ENCODE peak calls at places on chromosomes 1 and 21, in seven cellular contexts. I is heart left ventricle; B is M059J; E is activated CD4-positive, CD25-positive, alpha-beta regulatory T cell; R is GM20000; K is posterior cingulate gyrus; T is IMR-90. M is an unnamed sample.

GRCh38 chr1:13535227-13535626 is 21.4 kb upstream of the LRRC38 start:
- DNase-seq in E (no peak), I (peak), T (no peak), R (no peak), K (peak), B (no peak), M (no peak)

GRCh38 chr1:39395357-39395831 is 96.0 kb upstream of the BMP8A start:
- DNase-seq in E (no peak), B (peak), K (no peak), R (no peak), I (no peak), T (peak), M (no peak)

GRCh38 chr1:155934097-155934932 is at the start of gene KHDC4:
- DNase-seq in E (peak), B (peak), T (peak), R (peak), I (peak), K (peak), M (peak)

GRCh38 chr1:230495891-230496385 is 69.8 kb upstream of the PGBD5 start:
- DNase-seq in B (peak), T (no peak), R (no peak), I (no peak), E (no peak), K (peak), M (no peak)

GRCh38 chr21:37642493-37642892 is 273.8 kb downstream of the KCNJ6 start:
- DNase-seq in B (peak), R (peak), T (no peak), K (no peak), I (no peak), E (no peak), M (no peak)

GRCh38 chr1:205537386-205538018 is 33.0 kb downstream of the CDK18 start:
- DNase-seq in I (no peak), E (no peak), K (no peak), R (no peak), B (peak), T (no peak), M (no peak)

GRCh38 chr1:206704239-206704638 is 19.5 kb downstream of the MAPKAPK2 start:
- DNase-seq in K (no peak), E (no peak), T (no peak), R (no peak), I (no peak), B (no peak), M (no peak)

GRCh38 chr1:88774151-88774556 is 90.1 kb downstream of the PKN2 start:
- DNase-seq in B (peak), T (no peak), E (no peak), I (no peak), K (no peak), R (no peak), M (no peak)

GRCh38 chr1:9128161-9128519 is 762 bp downstream of the GPR157 start:
- DNase-seq in B (no peak), T (no peak), E (no peak), I (peak), K (peak), R (no peak), M (no peak)

GRCh38 chr1:206479164-206480125 is 9.2 kb downstream of the IKBKE start:
- DNase-seq in I (peak), R (peak), B (peak), E (peak), T (peak), K (peak), M (peak)

GRCh38 chr1:100866041-100866900 is 28.4 kb downstream of the EXTL2 start:
- DNase-seq in B (peak), R (peak), T (peak), E (no peak), I (no peak), K (no peak), M (no peak)

GRCh38 chr1:218741852-218742251 is 396.7 kb downstream of the TGFB2 start:
- DNase-seq in B (peak), K (no peak), I (no peak), T (peak), E (no peak), R (no peak), M (no peak)